ENCODE peak calls at places on chromosomes 5 and 9, in nine cellular contexts. F, J, D, Z, V, Y, C, T and Q are unnamed samples.

GRCh38 chr5:119036101-119036762 is 34.7 kb upstream of the DMXL1 start:
- DNase-seq in F (no peak), J (peak; percentile 78), D (peak; percentile 11), Z (no peak), V (no peak), Y (no peak), C (peak; percentile 81), T (peak; percentile 78), Q (no peak)

GRCh38 chr5:14870347-14871083 is 1.1 kb downstream of the ANKH start:
- DNase-seq in F (no peak), J (peak; percentile 19), D (peak; percentile 19), Z (peak; percentile 38), V (no peak), Y (peak; percentile 84), C (no peak), T (peak; percentile 51), Q (no peak)

GRCh38 chr5:109656829-109657228 is 32.9 kb upstream of the MAN2A1 start:
- DNase-seq in F (peak; percentile 71), J (peak; percentile 93), D (peak; percentile 60), Z (peak; percentile 46), V (no peak), Y (peak; percentile 53), C (peak; percentile 91), T (peak; percentile 67), Q (peak; percentile 16)

GRCh38 chr9:63816742-63817621 is 1468.0 kb downstream of the FOXD4L5 start:
- DNase-seq in F (peak; percentile 89), J (peak; percentile 72), D (peak; percentile 69), Z (peak; percentile 83), V (peak; percentile 87), Y (peak; percentile 63), C (peak; percentile 78), T (peak; percentile 93), Q (peak; percentile 31)

GRCh38 chr5:160167623-160168165 is 48.4 kb upstream of the PWWP2A start:
- DNase-seq in F (no peak), J (peak; percentile 22), D (no peak), Z (no peak), V (no peak), Y (no peak), C (no peak), T (no peak), Q (no peak)

GRCh38 chr9:114507726-114508125 is 2.5 kb upstream of the WHRN start:
- DNase-seq in F (no peak), J (peak; percentile 27), D (peak; percentile 22), Z (no peak), V (no peak), Y (peak; percentile 28), C (peak; percentile 28), T (peak; percentile 38), Q (no peak)

GRCh38 chr5:173790836-173791546 is 97.2 kb upstream of the CPEB4 start:
- DNase-seq in F (no peak), J (no peak), D (no peak), Z (no peak), V (no peak), Y (no peak), C (no peak), T (no peak), Q (no peak)

GRCh38 chr9:86500031-86500430 is 145.8 kb upstream of the TUT7 start:
- DNase-seq in F (no peak), J (no peak), D (no peak), Z (no peak), V (no peak), Y (no peak), C (no peak), T (no peak), Q (no peak)

GRCh38 chr5:25241981-25242380 is 597.2 kb upstream of the CDH10 start:
- DNase-seq in F (no peak), J (no peak), D (no peak), Z (no peak), V (no peak), Y (no peak), C (no peak), T (no peak), Q (no peak)

GRCh38 chr5:179297026-179297425 is 48.2 kb downstream of the ADAMTS2 start:
- DNase-seq in F (peak; percentile 18), J (no peak), D (no peak), Z (no peak), V (no peak), Y (no peak), C (no peak), T (no peak), Q (no peak)

GRCh38 chr5:160937570-160937969 is 85.6 kb upstream of the ATP10B start:
- DNase-seq in F (no peak), J (no peak), D (no peak), Z (no peak), V (no peak), Y (no peak), C (no peak), T (no peak), Q (no peak)

GRCh38 chr5:74016373-74016772 is 390.4 kb downstream of the ARHGEF28 start:
- DNase-seq in F (no peak), J (no peak), D (no peak), Z (no peak), V (peak; percentile 24), Y (no peak), C (no peak), T (no peak), Q (no peak)

GRCh38 chr5:68845121-68845520 is 248.7 kb upstream of the SLC30A5 start:
- DNase-seq in F (no peak), J (peak; percentile 64), D (no peak), Z (no peak), V (no peak), Y (no peak), C (peak; percentile 56), T (peak; percentile 69), Q (no peak)

GRCh38 chr5:170097934-170098333 is 7.8 kb upstream of the FOXI1 start:
- DNase-seq in F (no peak), J (no peak), D (peak; percentile 58), Z (no peak), V (no peak), Y (no peak), C (no peak), T (no peak), Q (no peak)

GRCh38 chr5:151745071-151745705 is 13.2 kb downstream of the ATOX1 start:
- DNase-seq in F (peak; percentile 75), J (peak; percentile 99), D (peak; percentile 87), Z (peak; percentile 26), V (no peak), Y (peak; percentile 58), C (peak; percentile 94), T (peak; percentile 96), Q (peak; percentile 67)

GRCh38 chr9:104494808-104495207 is 9.3 kb upstream of the OR13F1 start:
- DNase-seq in F (no peak), J (peak; percentile 33), D (no peak), Z (no peak), V (no peak), Y (no peak), C (peak; percentile 15), T (no peak), Q (no peak)

GRCh38 chr5:94885931-94886330 is 267.5 kb downstream of the SLF1 start:
- DNase-seq in F (no peak), J (no peak), D (no peak), Z (no peak), V (no peak), Y (no peak), C (no peak), T (no peak), Q (no peak)

GRCh38 chr5:95887977-95888376 is 65.5 kb upstream of the GLRX start:
- DNase-seq in F (no peak), J (no peak), D (no peak), Z (no peak), V (no peak), Y (no peak), C (no peak), T (no peak), Q (no peak)

GRCh38 chr5:174384509-174384947 is 339.0 kb downstream of the NSG2 start:
- DNase-seq in F (no peak), J (no peak), D (no peak), Z (no peak), V (peak; percentile 92), Y (no peak), C (peak; percentile 70), T (peak; percentile 20), Q (no peak)

GRCh38 chr9:126501383-126502331 is 112.1 kb upstream of the LMX1B start:
- DNase-seq in F (no peak), J (no peak), D (no peak), Z (no peak), V (no peak), Y (no peak), C (no peak), T (no peak), Q (no peak)
- TF ChIP-seq CTCF in F (no peak), J (no peak), D (no peak), Z (no peak), V (no peak), Y (no peak), C (no peak), T (no peak), Q (no peak)

DNA sequence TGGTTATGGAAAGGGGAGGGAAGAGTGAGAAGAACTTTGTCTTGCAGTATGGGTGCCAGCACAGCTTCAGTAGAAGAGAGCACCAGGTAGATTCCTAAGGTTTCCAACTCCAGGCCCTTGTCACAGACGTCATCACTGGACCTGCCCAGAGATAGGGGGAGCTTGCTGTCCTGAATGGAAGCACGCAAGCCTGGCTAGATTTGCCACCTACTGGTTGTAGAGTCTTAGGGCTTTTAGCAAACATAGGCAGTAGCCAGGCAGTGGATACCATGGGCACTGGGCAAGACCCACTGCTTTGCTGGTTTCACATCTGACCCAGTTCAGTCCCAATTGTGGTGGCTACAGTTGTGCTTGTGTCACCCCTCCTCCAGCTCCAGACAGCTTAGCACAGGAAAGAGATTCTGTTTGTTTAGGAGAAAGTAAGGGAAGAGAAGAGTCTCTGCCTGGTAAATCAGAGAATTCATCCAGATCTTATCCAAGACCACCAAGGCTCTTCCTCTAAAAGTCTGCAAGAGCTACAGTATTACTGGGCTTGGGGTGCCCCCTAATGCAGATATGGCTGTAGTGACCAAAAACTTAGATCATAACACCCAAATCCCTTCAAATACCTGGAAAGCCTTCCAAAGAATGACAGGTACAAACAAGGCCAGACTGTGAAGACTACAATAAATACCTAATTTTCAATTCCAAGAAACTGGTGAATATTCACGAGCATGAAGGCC is 158.9 kb downstream of the HINT1 start:
- DNase-seq in F (no peak), J (no peak), D (no peak), Z (no peak), V (no peak), Y (no peak), C (no peak), T (peak; percentile 10), Q (no peak)
- TF ChIP-seq CTCF in F (no peak), J (peak; percentile 31), D (no peak), Z (no peak), V (no peak), Y (no peak), C (no peak), T (peak; percentile 2), Q (no peak)

GRCh38 chr9:124855944-124856773 is 2.9 kb downstream of the WDR38 start:
- DNase-seq in F (no peak), J (peak; percentile 49), D (no peak), Z (no peak), V (peak; percentile 78), Y (no peak), C (no peak), T (peak; percentile 66), Q (no peak)
- TF ChIP-seq CTCF in F (no peak), J (peak; percentile 50), D (no peak), Z (peak; percentile 7), V (peak; percentile 55), Y (no peak), C (peak; percentile 59), T (peak; percentile 31), Q (no peak)

DNA sequence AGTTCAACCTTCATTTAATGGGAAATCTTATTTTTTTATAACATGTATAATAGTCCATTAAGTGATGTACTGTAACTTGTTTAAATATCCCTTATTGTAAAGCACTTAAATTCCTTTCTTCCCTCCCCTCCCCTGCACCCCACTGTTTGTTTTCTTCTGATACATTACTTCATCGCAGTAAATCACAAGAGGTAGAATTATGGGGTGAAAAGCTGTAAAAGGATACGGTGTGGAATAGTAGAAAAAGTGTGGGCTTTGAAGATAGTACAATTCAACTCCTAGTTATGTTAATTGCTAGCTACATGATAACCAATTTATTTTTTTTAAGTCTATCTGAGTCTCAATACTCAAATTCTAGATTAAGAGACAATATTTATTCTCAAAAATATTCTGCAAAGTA is 41.9 kb upstream of the MACIR start:
- DNase-seq in F (no peak), J (no peak), D (no peak), Z (no peak), V (no peak), Y (no peak), C (no peak), T (no peak), Q (no peak)
- TF ChIP-seq CTCF in F (no peak), J (no peak), D (no peak), Z (no peak), V (no peak), Y (no peak), C (no peak), T (no peak), Q (no peak)